ENCODE peak calls at places on chromosome 19, in six cellular contexts. D is stimulated activated CD8-positive, alpha-beta memory T cell treated with anti-CD3 and anti-CD28 coated beads, Interleukin-15, amount 100 ng/mL, for 1 hour; L is mucosa of gallbladder; A is NCI-H345; Q is NCI-H1105 treated with DMSO at 0.1 percent for 48 hours; P is dermis microvascular lymphatic vessel endothelial cell. Y is an unnamed sample.

GRCh38 chr19:44548736-44549135 is 19.3 kb upstream of the CEACAM20 start:
- DNase-seq in D (no peak), L (no peak), A (no peak), Q (no peak), P (no peak), Y (no peak)

GRCh38 chr19:897442-898039 is 4.3 kb downstream of the RNU6-9 start:
- DNase-seq in D (no peak), L (no peak), A (no peak), Q (no peak), P (no peak), Y (no peak)

GRCh38 chr19:28012361-28012760 is 1200.6 kb downstream of the UQCRFS1 start:
- DNase-seq in D (no peak), L (no peak), A (no peak), Q (no peak), P (no peak), Y (no peak)

GRCh38 chr19:56297010-56297409 is 17.6 kb downstream of the ZSCAN5A start:
- DNase-seq in D (no peak), L (no peak), A (no peak), Q (no peak), P (no peak), Y (no peak)

GRCh38 chr19:7751157-7751783 is 3.9 kb upstream of the CD209 start:
- DNase-seq in D (no peak), L (no peak), A (no peak), Q (no peak), P (no peak), Y (peak)

GRCh38 chr19:3618144-3618810 is 8.3 kb downstream of the CACTIN start:
- DNase-seq in D (no peak), L (peak), A (peak), Q (no peak), P (peak), Y (no peak)

GRCh38 chr19:4140237-4140711 is 13.2 kb upstream of the CREB3L3 start:
- DNase-seq in D (no peak), L (no peak), A (peak), Q (peak), P (peak), Y (no peak)

GRCh38 chr19:57241181-57241580 is 749 bp downstream of the ZNF805 start:
- DNase-seq in D (no peak), L (no peak), A (no peak), Q (peak), P (no peak), Y (no peak)

GRCh38 chr19:41706741-41707501 is 1.5 kb upstream of the CEACAM5 start:
- DNase-seq in D (peak), L (peak), A (peak), Q (peak), P (no peak), Y (peak)

GRCh38 chr19:45693168-45693788 is 812 bp downstream of the QPCTL start:
- DNase-seq in D (peak), L (peak), A (peak), Q (peak), P (peak), Y (peak)

GRCh38 chr19:54248016-54248601 is 5.5 kb upstream of the LILRA6 start:
- DNase-seq in D (no peak), L (peak), A (no peak), Q (no peak), P (no peak), Y (peak)

GRCh38 chr19:1445185-1445931 is 4.6 kb upstream of the APC2 start:
- DNase-seq in D (peak), L (peak), A (peak), Q (peak), P (no peak), Y (peak)

GRCh38 chr19:47322048-47322447 is 9.9 kb upstream of the C5AR2 start:
- DNase-seq in D (no peak), L (no peak), A (no peak), Q (no peak), P (no peak), Y (no peak)

GRCh38 chr19:54481326-54481930 is 8.3 kb upstream of the CDC42EP5 start:
- DNase-seq in D (no peak), L (no peak), A (peak), Q (peak), P (no peak), Y (no peak)

GRCh38 chr19:51247972-51248371 is 2.9 kb upstream of the SIGLECL1 start:
- DNase-seq in D (no peak), L (no peak), A (no peak), Q (no peak), P (no peak), Y (no peak)

GRCh38 chr19:31418055-31418454 is 68.8 kb upstream of the TSHZ3 start:
- DNase-seq in D (no peak), L (no peak), A (no peak), Q (no peak), P (no peak), Y (no peak)

GRCh38 chr19:32324631-32325215 is 20.7 kb upstream of the ZNF507 start:
- DNase-seq in D (no peak), L (no peak), A (no peak), Q (peak), P (no peak), Y (no peak)

GRCh38 chr19:44722131-44723121 is 23.5 kb downstream of the CEACAM16 start:
- DNase-seq in D (no peak), L (no peak), A (no peak), Q (no peak), P (peak), Y (no peak)

GRCh38 chr19:18903146-18904056 is 7.4 kb upstream of the CERS1 start:
- DNase-seq in D (no peak), L (no peak), A (no peak), Q (no peak), P (no peak), Y (no peak)

GRCh38 chr19:22526661-22527272 is 104.6 kb upstream of the ZNF98 start:
- DNase-seq in D (no peak), L (no peak), A (no peak), Q (no peak), P (no peak), Y (no peak)

GRCh38 chr19:1211494-1212234 is 6.1 kb downstream of the STK11 start:
- DNase-seq in D (no peak), L (no peak), A (no peak), Q (no peak), P (peak), Y (no peak)

GRCh38 chr19:44807652-44808462 is 1.0 kb upstream of the BCAM start:
- DNase-seq in D (no peak), L (no peak), A (no peak), Q (no peak), P (no peak), Y (no peak)

Y was measured in NK-92 treated with Interleukin-12 subunit alpha and Interleukin-12 subunit beta, amount 100 ng/mL, for 24 hours.